ENCODE peak calls at places on chromosome 16, in eight cellular contexts. T is T-cell; Y is NCI-H2081; I is activated naive CD4-positive, alpha-beta T cell; V is T-helper 1 cell; U is effector CD4-positive, alpha-beta T cell; W is activated T-cell treated with anti-CD3 and anti-CD28 coated beads for 1 hour; A is Calu3. M is an unnamed sample.

GRCh38 chr16:84362410-84362809 is 5.9 kb upstream of the ATP2C2 start:
- DNase-seq in W (no peak), A (no peak), U (no peak), T (no peak), I (no peak), V (no peak), Y (peak; percentile 22), M (no peak)

GRCh38 chr16:30369091-30369937 is 980 bp downstream of the TBC1D10B start:
- DNase-seq in A (no peak), W (no peak), I (no peak), U (no peak), T (no peak), V (no peak), Y (no peak), M (peak; percentile 33)

GRCh38 chr16:1535391-1536291 is 2.2 kb downstream of the TMEM204 start:
- DNase-seq in T (no peak), V (peak; percentile 35), U (no peak), A (no peak), W (no peak), Y (no peak), I (no peak), M (no peak)

GRCh38 chr16:3022208-3022696 is 1.5 kb downstream of the HCFC1R1 start:
- DNase-seq in V (peak; percentile 68), Y (no peak), U (peak; percentile 77), W (peak; percentile 81), T (peak; percentile 56), A (peak; percentile 98), I (peak; percentile 69), M (no peak)

GRCh38 chr16:16015849-16016248 is 66.4 kb downstream of the ABCC1 start:
- DNase-seq in A (no peak), U (no peak), Y (no peak), V (no peak), I (no peak), T (no peak), W (no peak), M (no peak)

GRCh38 chr16:73054732-73055481 is 7.0 kb upstream of the ZFHX3 start:
- DNase-seq in T (no peak), V (no peak), Y (no peak), W (no peak), I (no peak), U (no peak), A (no peak), M (no peak)

GRCh38 chr16:69522732-69523404 is 42.9 kb upstream of the NFAT5 start:
- DNase-seq in I (no peak), V (no peak), U (no peak), T (no peak), W (no peak), A (no peak), Y (no peak), M (peak; percentile 88)

GRCh38 chr16:54938351-54939346 is 8.0 kb downstream of the IRX5 start:
- DNase-seq in W (no peak), I (no peak), T (no peak), V (no peak), Y (no peak), U (no peak), A (no peak), M (no peak)

GRCh38 chr16:27264151-27264550 is 4.4 kb downstream of the NSMCE1 start:
- DNase-seq in T (no peak), U (no peak), V (no peak), I (no peak), A (peak; percentile 63), W (no peak), Y (no peak), M (no peak)

GRCh38 chr16:74713876-74714275 is 13.2 kb upstream of the MLKL start:
- DNase-seq in T (no peak), V (no peak), Y (no peak), I (no peak), U (no peak), A (no peak), W (no peak), M (no peak)

GRCh38 chr16:3580686-3581085 is 3.5 kb upstream of the NLRC3 start:
- DNase-seq in A (no peak), I (no peak), U (no peak), W (no peak), Y (no peak), V (no peak), T (no peak), M (peak; percentile 36)

GRCh38 chr16:22052985-22053384 is 39.4 kb upstream of the VWA3A start:
- DNase-seq in I (no peak), Y (no peak), A (no peak), T (no peak), V (no peak), U (no peak), W (no peak), M (no peak)

GRCh38 chr16:54930034-54930938 is at the start of gene IRX5:
- DNase-seq in W (no peak), T (no peak), Y (peak; percentile 54), A (peak; percentile 94), U (no peak), I (no peak), V (peak; percentile 58), M (peak; percentile 67)

GRCh38 chr16:29745126-29745852 is 501 bp downstream of the C16orf54 start:
- DNase-seq in W (peak; percentile 32), A (no peak), Y (no peak), T (peak; percentile 64), I (no peak), U (peak; percentile 31), V (peak; percentile 64), M (peak; percentile 51)

GRCh38 chr16:694187-694862 is 4.1 kb upstream of the WDR24 start:
- DNase-seq in I (no peak), T (no peak), A (no peak), V (no peak), U (no peak), Y (peak; percentile 33), W (no peak), M (no peak)

GRCh38 chr16:26905336-26905735 is 161.4 kb upstream of the C16orf82 start:
- DNase-seq in I (no peak), A (no peak), Y (no peak), T (no peak), V (no peak), U (no peak), W (no peak), M (no peak)

GRCh38 chr16:28136751-28137434 is 73.4 kb upstream of the GSG1L start:
- DNase-seq in U (peak; percentile 30), I (no peak), V (peak; percentile 59), T (peak; percentile 53), A (no peak), W (peak; percentile 20), Y (no peak), M (no peak)